ENCODE peak calls at places on chromosome 22, in five cellular contexts. One of them, this sample, is unnamed.

GRCh38 chr22:44309137-44309536 is 3.6 kb downstream of the SHISAL1 start:
- DNase-seq in RWPE1: peak; percentile 89
- DNase-seq in anterior cingulate cortex: no peak
- DNase-seq in H7: no peak
- DNase-seq in HEK293T: no peak
- DNase-seq in this sample: no peak

GRCh38 chr22:30643055-30643875 is 7.7 kb downstream of the SLC35E4 start:
- DNase-seq in RWPE1: no peak
- DNase-seq in anterior cingulate cortex: no peak
- DNase-seq in H7: peak; percentile 48
- DNase-seq in HEK293T: no peak
- DNase-seq in this sample: no peak

GRCh38 chr22:22408731-22409696 is 99.5 kb downstream of the ZNF280B start:
- DNase-seq in RWPE1: no peak
- DNase-seq in anterior cingulate cortex: no peak
- DNase-seq in H7: peak; percentile 73
- DNase-seq in HEK293T: peak; percentile 78
- DNase-seq in this sample: no peak

GRCh38 chr22:25143161-25144076 is 56.2 kb upstream of the CRYBB3 start:
- DNase-seq in RWPE1: no peak
- DNase-seq in anterior cingulate cortex: no peak
- DNase-seq in H7: no peak
- DNase-seq in HEK293T: no peak
- DNase-seq in this sample: no peak

GRCh38 chr22:46362221-46362933 is 26.9 kb downstream of the TRMU start:
- DNase-seq in RWPE1: no peak
- DNase-seq in anterior cingulate cortex: no peak
- DNase-seq in H7: peak; percentile 67
- DNase-seq in HEK293T: no peak
- DNase-seq in this sample: no peak

GRCh38 chr22:23742505-23743264 is 8.2 kb downstream of the ZNF70 start:
- DNase-seq in RWPE1: no peak
- DNase-seq in anterior cingulate cortex: no peak
- DNase-seq in H7: peak; percentile 10
- DNase-seq in HEK293T: no peak
- DNase-seq in this sample: no peak

GRCh38 chr22:38062782-38063181 is 5.6 kb downstream of the PICK1 start:
- DNase-seq in RWPE1: no peak
- DNase-seq in anterior cingulate cortex: no peak
- DNase-seq in H7: no peak
- DNase-seq in HEK293T: no peak
- DNase-seq in this sample: no peak

GRCh38 chr22:17575151-17575550 is 11.9 kb downstream of the SLC25A18 start:
- DNase-seq in RWPE1: no peak
- DNase-seq in anterior cingulate cortex: no peak
- DNase-seq in H7: no peak
- DNase-seq in HEK293T: no peak
- DNase-seq in this sample: no peak

GRCh38 chr22:37457093-37457893 is 28.9 kb downstream of the MFNG start:
- DNase-seq in RWPE1: peak; percentile 65
- DNase-seq in anterior cingulate cortex: peak; percentile 12
- DNase-seq in H7: peak; percentile 91
- DNase-seq in HEK293T: peak; percentile 93
- DNase-seq in this sample: no peak

GRCh38 chr22:37894939-37895670 is 11.0 kb upstream of the MICALL1 start:
- DNase-seq in RWPE1: no peak
- DNase-seq in anterior cingulate cortex: no peak
- DNase-seq in H7: peak; percentile 68
- DNase-seq in HEK293T: no peak
- DNase-seq in this sample: no peak

GRCh38 chr22:47884200-47884599 is 1121.8 kb downstream of the TBC1D22A start:
- DNase-seq in RWPE1: no peak
- DNase-seq in anterior cingulate cortex: no peak
- DNase-seq in H7: no peak
- DNase-seq in HEK293T: no peak
- DNase-seq in this sample: no peak

GRCh38 chr22:43053176-43053575 is 36.0 kb downstream of the TTLL1 start:
- DNase-seq in RWPE1: no peak
- DNase-seq in anterior cingulate cortex: no peak
- DNase-seq in H7: peak; percentile 80
- DNase-seq in HEK293T: no peak
- DNase-seq in this sample: no peak

GRCh38 chr22:33874206-33874605 is 46.1 kb downstream of the LARGE1 start:
- DNase-seq in RWPE1: no peak
- DNase-seq in anterior cingulate cortex: no peak
- DNase-seq in H7: peak; percentile 43
- DNase-seq in HEK293T: no peak
- DNase-seq in this sample: no peak

GRCh38 chr22:46370584-46371373 is 35.3 kb downstream of the TRMU start:
- DNase-seq in RWPE1: no peak
- DNase-seq in anterior cingulate cortex: no peak
- DNase-seq in H7: peak; percentile 77
- DNase-seq in HEK293T: no peak
- DNase-seq in this sample: no peak

GRCh38 chr22:19880786-19881569 is 26.3 kb upstream of the GNB1L start:
- DNase-seq in RWPE1: peak; percentile 90
- DNase-seq in anterior cingulate cortex: no peak
- DNase-seq in H7: peak; percentile 96
- DNase-seq in HEK293T: peak; percentile 61
- DNase-seq in this sample: no peak

GRCh38 chr22:44108076-44108475 is 72.6 kb upstream of the PARVG start:
- DNase-seq in RWPE1: no peak
- DNase-seq in anterior cingulate cortex: no peak
- DNase-seq in H7: no peak
- DNase-seq in HEK293T: no peak
- DNase-seq in this sample: no peak

GRCh38 chr22:24951942-24952836 is at the start of gene KIAA1671:
- DNase-seq in RWPE1: peak; percentile 88
- DNase-seq in anterior cingulate cortex: peak; percentile 74
- DNase-seq in H7: peak; percentile 99
- DNase-seq in HEK293T: peak; percentile 99
- DNase-seq in this sample: no peak

GRCh38 chr22:44472583-44472982 is 25.4 kb downstream of the RTL6 start:
- DNase-seq in RWPE1: no peak
- DNase-seq in anterior cingulate cortex: no peak
- DNase-seq in H7: no peak
- DNase-seq in HEK293T: no peak
- DNase-seq in this sample: no peak

GRCh38 chr22:39959640-39960447 is at the start of gene TMA7B:
- DNase-seq in RWPE1: peak; percentile 20
- DNase-seq in anterior cingulate cortex: no peak
- DNase-seq in H7: peak; percentile 73
- DNase-seq in HEK293T: peak; percentile 34
- DNase-seq in this sample: no peak

GRCh38 chr22:41488076-41488475 is 19.2 kb downstream of the ACO2 start:
- DNase-seq in RWPE1: no peak
- DNase-seq in anterior cingulate cortex: no peak
- DNase-seq in H7: no peak
- DNase-seq in HEK293T: no peak
- DNase-seq in this sample: no peak

GRCh38 chr22:19851291-19852176 is 3.1 kb downstream of the GNB1L start:
- DNase-seq in RWPE1: no peak
- DNase-seq in anterior cingulate cortex: no peak
- DNase-seq in H7: peak; percentile 27
- DNase-seq in HEK293T: no peak
- DNase-seq in this sample: no peak

GRCh38 chr22:44429941-44430587 is 68.0 kb downstream of the RTL6 start:
- DNase-seq in RWPE1: no peak
- DNase-seq in anterior cingulate cortex: no peak
- DNase-seq in H7: no peak
- DNase-seq in HEK293T: no peak
- DNase-seq in this sample: no peak